ENCODE peak calls at places on chromosome 5, in nine cellular contexts. N, F, Y, A, X, V, S, O and P are unnamed samples.

GRCh38 chr5:103624035-103624461 is 61.5 kb upstream of the NUDT12 start:
- DNase-seq in N (no peak), F (no peak), Y (no peak), A (no peak), X (no peak), V (peak; percentile 80), S (no peak), O (no peak), P (no peak)

GRCh38 chr5:161745392-161745791 is 59.9 kb downstream of the GABRA6 start:
- DNase-seq in N (no peak), F (no peak), Y (no peak), A (no peak), X (no peak), V (no peak), S (no peak), O (no peak), P (no peak)

GRCh38 chr5:134101686-134102439 is 12.6 kb upstream of the TCF7 start:
- DNase-seq in N (peak; percentile 64), F (no peak), Y (no peak), A (peak; percentile 71), X (peak; percentile 94), V (peak; percentile 48), S (peak; percentile 64), O (peak; percentile 21), P (peak; percentile 54)

GRCh38 chr5:143074414-143074996 is 304.3 kb downstream of the ARHGAP26 start:
- DNase-seq in N (no peak), F (no peak), Y (no peak), A (no peak), X (no peak), V (no peak), S (no peak), O (no peak), P (no peak)

GRCh38 chr5:107917983-107918382 is 247.2 kb upstream of the EFNA5 start:
- DNase-seq in N (no peak), F (no peak), Y (no peak), A (no peak), X (no peak), V (no peak), S (no peak), O (no peak), P (no peak)

GRCh38 chr5:168578506-168579205 is 512 bp downstream of the PANK3 start:
- DNase-seq in N (no peak), F (no peak), Y (no peak), A (no peak), X (no peak), V (no peak), S (no peak), O (no peak), P (no peak)

GRCh38 chr5:152262667-152263066 is 142.4 kb downstream of the NMUR2 start:
- DNase-seq in N (no peak), F (no peak), Y (no peak), A (no peak), X (no peak), V (no peak), S (no peak), O (no peak), P (no peak)

GRCh38 chr5:78472469-78473106 is 112.2 kb downstream of the SCAMP1 start:
- DNase-seq in N (no peak), F (no peak), Y (no peak), A (no peak), X (no peak), V (peak; percentile 58), S (no peak), O (no peak), P (no peak)

GRCh38 chr5:17831279-17831678 is 197.0 kb downstream of the TAF11L14 start:
- DNase-seq in N (no peak), F (no peak), Y (no peak), A (no peak), X (no peak), V (no peak), S (no peak), O (no peak), P (no peak)

GRCh38 chr5:136066705-136067271 is 38.0 kb downstream of the TGFBI start:
- DNase-seq in N (no peak), F (peak; percentile 66), Y (no peak), A (no peak), X (no peak), V (no peak), S (no peak), O (no peak), P (no peak)

GRCh38 chr5:169107316-169107715 is 193.6 kb downstream of the SLIT3 start:
- DNase-seq in N (no peak), F (no peak), Y (no peak), A (no peak), X (no peak), V (no peak), S (no peak), O (no peak), P (no peak)

GRCh38 chr5:163261647-163262269 is 175.6 kb upstream of the CCNG1 start:
- DNase-seq in N (no peak), F (no peak), Y (peak; percentile 51), A (no peak), X (no peak), V (no peak), S (no peak), O (no peak), P (no peak)

GRCh38 chr5:40717281-40717680 is 37.6 kb downstream of the PTGER4 start:
- DNase-seq in N (no peak), F (no peak), Y (no peak), A (no peak), X (no peak), V (peak; percentile 10), S (no peak), O (no peak), P (no peak)

GRCh38 chr5:141326088-141326854 is 4.0 kb upstream of the PCDHGA1 start:
- DNase-seq in N (no peak), F (no peak), Y (no peak), A (no peak), X (peak; percentile 84), V (peak; percentile 77), S (peak; percentile 63), O (no peak), P (peak; percentile 5)
- TF ChIP-seq POLR2A in N (no peak), F (no peak), Y (no peak), A (peak; percentile 30), X (no peak), V (no peak), S (no peak), O (no peak), P (no peak)

DNA sequence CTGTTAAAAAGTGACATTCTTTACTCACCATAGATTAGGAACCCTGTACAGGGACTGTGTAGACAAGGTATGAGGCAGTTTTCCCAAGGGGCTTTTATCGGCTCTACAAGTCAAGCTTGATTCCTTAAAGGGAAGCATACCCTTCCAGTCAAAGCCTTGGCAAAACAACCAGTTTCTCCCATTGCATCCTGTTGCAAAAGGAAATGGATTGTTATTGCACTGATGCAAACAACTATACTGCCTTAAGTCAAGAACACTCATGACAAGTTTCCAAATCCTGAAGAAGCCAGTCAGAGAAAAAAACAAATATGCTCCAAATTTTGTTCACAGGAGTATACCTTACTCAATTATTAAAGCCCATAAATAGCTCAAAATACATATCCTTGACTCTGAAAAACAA is 67.5 kb downstream of the RGMB start:
- DNase-seq in N (no peak), F (no peak), Y (no peak), A (no peak), X (no peak), V (peak; percentile 51), S (no peak), O (no peak), P (no peak)
- TF ChIP-seq POLR2A in N (no peak), F (no peak), Y (no peak), A (no peak), X (no peak), V (no peak), S (no peak), O (no peak), P (no peak)

DNA sequence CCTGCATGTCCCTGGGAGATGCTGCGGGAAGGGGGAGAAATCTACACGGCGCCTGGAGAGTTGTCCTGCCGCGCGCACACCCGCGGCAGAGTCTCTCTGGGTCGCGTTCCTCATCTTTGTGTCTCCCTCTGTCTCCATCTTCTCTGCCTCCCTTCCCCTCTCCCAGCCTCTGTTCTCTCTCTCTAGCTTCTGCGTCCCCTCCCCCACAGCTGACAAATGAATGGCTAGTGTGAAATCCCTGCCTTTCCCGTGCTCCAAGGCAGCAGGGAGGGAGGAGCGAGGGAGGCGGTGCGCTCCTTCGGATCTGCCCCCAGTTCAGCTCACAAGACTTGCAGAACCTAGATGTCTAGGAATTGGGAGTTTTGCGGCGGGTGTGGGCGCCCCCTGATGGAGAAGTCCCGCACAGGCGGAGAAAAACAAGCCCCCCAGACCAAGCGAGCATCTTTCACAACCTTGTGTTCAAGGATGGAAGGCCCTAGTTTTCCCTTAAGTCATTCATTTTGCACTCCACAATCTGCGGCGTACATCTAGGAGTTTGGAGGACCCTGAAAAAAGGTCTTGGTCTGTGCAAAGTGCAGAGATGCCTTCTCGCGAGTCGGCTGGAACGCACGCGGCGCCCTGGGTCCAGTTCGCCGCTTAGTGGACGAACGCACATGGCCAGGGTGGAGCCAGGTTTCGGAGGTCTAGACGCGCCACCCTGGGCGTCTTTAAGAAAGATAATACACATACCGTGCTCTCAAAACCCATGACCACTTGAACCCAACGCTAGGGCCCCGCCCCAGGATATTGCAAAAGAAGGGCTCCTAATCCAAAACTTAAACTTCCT is 2.0 kb downstream of the VCAN start:
- DNase-seq in N (peak; percentile 89), F (peak; percentile 93), Y (peak; percentile 83), A (peak; percentile 60), X (peak; percentile 85), V (peak; percentile 87), S (peak; percentile 70), O (peak; percentile 86), P (peak; percentile 83)
- TF ChIP-seq POLR2A in N (peak; percentile 34), F (no peak), Y (no peak), A (no peak), X (no peak), V (no peak), S (peak; percentile 31), O (no peak), P (no peak)

GRCh38 chr5:38541174-38541724 is 15.2 kb downstream of the LIFR start:
- DNase-seq in N (no peak), F (no peak), Y (no peak), A (no peak), X (no peak), V (no peak), S (no peak), O (no peak), P (no peak)

GRCh38 chr5:38543074-38543473 is 13.4 kb downstream of the LIFR start:
- DNase-seq in N (no peak), F (no peak), Y (no peak), A (no peak), X (no peak), V (no peak), S (no peak), O (no peak), P (no peak)

GRCh38 chr5:38537502-38537901 is 18.9 kb downstream of the LIFR start:
- DNase-seq in N (no peak), F (no peak), Y (no peak), A (no peak), X (no peak), V (no peak), S (no peak), O (no peak), P (no peak)

GRCh38 chr5:38538161-38538560 is 18.3 kb downstream of the LIFR start:
- DNase-seq in N (no peak), F (no peak), Y (no peak), A (no peak), X (no peak), V (no peak), S (no peak), O (no peak), P (no peak)

GRCh38 chr5:38540348-38540747 is 16.1 kb downstream of the LIFR start:
- DNase-seq in N (no peak), F (no peak), Y (peak; percentile 43), A (no peak), X (no peak), V (peak; percentile 12), S (no peak), O (no peak), P (no peak)
- TF ChIP-seq POLR2A in N (no peak), F (no peak), Y (no peak), A (no peak), X (no peak), V (no peak), S (no peak), O (no peak), P (no peak)

GRCh38 chr5:179806250-179807045 is at the start of gene MGAT4B:
- DNase-seq in N (peak; percentile 75), F (peak; percentile 83), Y (peak; percentile 67), A (peak; percentile 91), X (peak; percentile 94), V (peak; percentile 68), S (peak; percentile 87), O (no peak), P (peak; percentile 88)
- TF ChIP-seq POLR2A in N (peak; percentile 72), F (no peak), Y (no peak), A (peak; percentile 67), X (no peak), V (peak; percentile 70), S (peak; percentile 0), O (peak; percentile 68), P (peak; percentile 20)